ENCODE peak calls at places on chromosomes 5 and 9, in six cellular contexts. Q is neural progenitor cell; F is CD8-positive, alpha-beta memory T cell; O is upper lobe of right lung; P is CD8-positive, alpha-beta T cell; K is breast epithelium. U is an unnamed sample. For H3K36me3, H3K27me3 and H3K4me1, the result is how much of the 10 kb centered on the place peaks cover.

GRCh38 chr5:82129723-82130285 is 148.3 kb downstream of the RPS23 start:
- DNase-seq in F (no peak), O (no peak), K (no peak), P (no peak), Q (peak), U (no peak)

GRCh38 chr5:8981016-8981415 is 564.9 kb downstream of the SEMA5A start:
- DNase-seq in O (no peak), Q (no peak), K (no peak), F (no peak), P (no peak), U (no peak)

GRCh38 chr9:120109242-120109641 is 470.7 kb downstream of the CDK5RAP2 start:
- DNase-seq in K (no peak), P (no peak), F (no peak), Q (peak), O (no peak), U (peak)

GRCh38 chr9:128551652-128552152 is 685 bp upstream of the SPTAN1 start:
- DNase-seq in K (no peak), Q (no peak), P (no peak), F (no peak), O (no peak), U (no peak)

GRCh38 chr5:72760259-72760658 is 56.2 kb upstream of the TNPO1 start:
- DNase-seq in O (no peak), P (no peak), F (no peak), Q (no peak), K (no peak), U (no peak)

GRCh38 chr5:180869587-180869986 is 8.5 kb upstream of the ZFP62 start:
- DNase-seq in O (no peak), P (no peak), F (no peak), K (no peak), Q (no peak), U (no peak)

GRCh38 chr5:34621280-34622045 is 34.7 kb upstream of the RAI14 start:
- DNase-seq in K (no peak), Q (no peak), O (no peak), P (no peak), F (no peak), U (no peak)

GRCh38 chr9:124505901-124506346 is 1.3 kb downstream of the NR5A1 start:
- DNase-seq in Q (no peak), F (no peak), P (no peak), K (no peak), O (no peak), U (no peak)

GRCh38 chr9:90893706-90894105 is 92.1 kb downstream of the SYK start:
- DNase-seq in K (no peak), O (no peak), Q (no peak), F (no peak), P (no peak), U (no peak)
- H3K36me3 ChIP-seq in K (under half), O (under half), Q (under half), F (under half), P (under half), U (under half)

DNA sequence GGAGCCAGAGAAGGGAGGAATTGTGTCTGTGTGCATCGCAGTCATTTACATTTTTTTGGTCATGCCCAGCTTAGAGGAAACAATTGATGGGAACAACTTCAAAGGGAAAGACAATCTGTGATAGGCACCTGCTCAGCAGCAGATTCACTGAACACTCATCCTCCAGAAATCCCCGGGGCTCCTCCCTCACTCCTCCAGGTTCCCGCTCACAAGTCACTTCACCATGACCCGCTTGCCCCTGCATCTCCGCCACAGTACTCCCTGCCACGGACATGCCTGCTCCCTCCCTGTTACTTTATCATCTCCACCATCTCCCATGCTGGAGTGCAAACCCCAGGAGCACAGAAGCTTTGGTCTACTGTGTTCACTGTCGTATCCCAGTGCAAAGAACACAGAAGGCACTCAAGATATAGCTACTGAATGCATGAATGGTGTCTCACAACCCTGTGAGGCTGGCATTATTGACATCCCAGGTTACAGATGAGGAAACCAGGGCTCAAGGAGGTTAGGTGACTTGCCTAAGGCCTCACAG is 16.2 kb downstream of the LHX6 start:
- DNase-seq in P (no peak), O (peak), Q (no peak), F (no peak), K (no peak), U (no peak)
- H3K27me3 ChIP-seq in P (under half), O (half or more), Q (half or more), F (under half), K (half or more), U (half or more)

DNA sequence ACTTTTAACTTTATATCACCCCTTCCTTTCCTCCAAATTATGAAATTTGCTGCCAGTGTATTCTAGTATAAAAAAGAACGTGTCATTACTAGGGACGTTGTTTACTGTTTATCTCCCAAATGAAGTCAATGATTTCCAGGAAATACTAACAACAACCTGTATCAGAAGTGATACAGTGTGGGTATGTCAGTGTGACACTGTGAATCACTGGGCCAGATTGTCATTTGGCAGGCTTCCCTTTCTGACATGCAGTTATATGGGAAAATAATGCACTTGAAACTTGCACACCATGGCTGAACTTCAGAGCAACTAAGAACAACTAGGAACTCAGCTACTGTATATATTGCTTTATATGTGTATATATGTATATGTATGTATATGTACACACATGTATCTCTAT is 12.6 kb downstream of the ZNF462 start:
- DNase-seq in K (no peak), Q (no peak), F (no peak), P (no peak), O (no peak), U (no peak)
- H3K4me1 ChIP-seq in K (under half), Q (half or more), F (under half), P (under half), O (under half), U (under half)

GRCh38 chr9:134052941-134053340 is 14.9 kb downstream of the BRD3 start:
- DNase-seq in P (no peak), O (no peak), Q (no peak), F (no peak), K (no peak), U (no peak)
- H3K36me3 ChIP-seq in P (under half), O (half or more), Q (under half), F (under half), K (under half), U (under half)

GRCh38 chr5:93604119-93604963 is 21.3 kb downstream of the NR2F1 start:
- DNase-seq in K (no peak), O (peak), F (no peak), P (no peak), Q (peak), U (no peak)

GRCh38 chr5:93603191-93603590 is 20.2 kb downstream of the NR2F1 start:
- DNase-seq in F (no peak), P (no peak), O (no peak), Q (peak), K (no peak), U (no peak)

GRCh38 chr5:93603711-93604118 is 20.7 kb downstream of the NR2F1 start:
- DNase-seq in F (no peak), K (no peak), Q (peak), O (no peak), P (no peak), U (no peak)

GRCh38 chr5:93607367-93608258 is 24.6 kb downstream of the NR2F1 start:
- DNase-seq in P (no peak), O (no peak), K (no peak), Q (peak), F (no peak), U (peak)

GRCh38 chr5:93606384-93606752 is 23.3 kb downstream of the NR2F1 start:
- DNase-seq in O (no peak), F (no peak), Q (no peak), K (no peak), P (no peak), U (no peak)
- H3K27me3 ChIP-seq in O (half or more), F (half or more), Q (half or more), K (half or more), P (half or more), U (half or more)

U was measured in A673.